ENCODE peak calls at places on chromosomes 1 and 21, in five cellular contexts. One of them, this sample, is unnamed. For H3K4me1 and H3K9me3, the result is how much of the 10 kb centered on the place peaks cover.

GRCh38 chr1:1833916-1834325 is 55.7 kb upstream of the NADK start:
- DNase-seq in colonic mucosa: no peak
- DNase-seq in left lung: no peak
- DNase-seq in A549: no peak
- DNase-seq in heart left ventricle: no peak
- DNase-seq in this sample: peak

GRCh38 chr21:29053656-29054055 is 19.8 kb downstream of the CCT8 start:
- DNase-seq in colonic mucosa: no peak
- DNase-seq in left lung: no peak
- DNase-seq in A549: no peak
- DNase-seq in heart left ventricle: no peak
- DNase-seq in this sample: no peak

GRCh38 chr1:11842154-11843041 is 5.2 kb downstream of the NPPA start:
- DNase-seq in colonic mucosa: peak
- DNase-seq in left lung: no peak
- DNase-seq in A549: no peak
- DNase-seq in heart left ventricle: peak
- DNase-seq in this sample: no peak

GRCh38 chr1:117708323-117709288 is 102.8 kb downstream of the TENT5C start:
- DNase-seq in colonic mucosa: no peak
- DNase-seq in left lung: no peak
- DNase-seq in A549: no peak
- DNase-seq in heart left ventricle: no peak
- DNase-seq in this sample: no peak

GRCh38 chr1:180154003-180154324 is 705 bp upstream of the QSOX1 start:
- DNase-seq in colonic mucosa: no peak
- DNase-seq in left lung: no peak
- DNase-seq in A549: peak
- DNase-seq in heart left ventricle: no peak
- DNase-seq in this sample: no peak

GRCh38 chr1:156126043-156126700 is 11.7 kb downstream of the LMNA start:
- DNase-seq in colonic mucosa: peak
- DNase-seq in left lung: peak
- DNase-seq in A549: peak
- DNase-seq in heart left ventricle: peak
- DNase-seq in this sample: peak

GRCh38 chr1:65613884-65614283 is 178.8 kb upstream of the PDE4B start:
- DNase-seq in colonic mucosa: no peak
- DNase-seq in left lung: no peak
- DNase-seq in A549: no peak
- DNase-seq in heart left ventricle: no peak
- DNase-seq in this sample: no peak

GRCh38 chr1:198201956-198202784 is 45.4 kb downstream of the NEK7 start:
- DNase-seq in colonic mucosa: no peak
- DNase-seq in left lung: no peak
- DNase-seq in A549: no peak
- DNase-seq in heart left ventricle: no peak
- DNase-seq in this sample: no peak

GRCh38 chr1:109761227-109762038 is 2.3 kb downstream of the EPS8L3 start:
- DNase-seq in colonic mucosa: peak
- DNase-seq in left lung: peak
- DNase-seq in A549: no peak
- DNase-seq in heart left ventricle: peak
- DNase-seq in this sample: no peak

DNA sequence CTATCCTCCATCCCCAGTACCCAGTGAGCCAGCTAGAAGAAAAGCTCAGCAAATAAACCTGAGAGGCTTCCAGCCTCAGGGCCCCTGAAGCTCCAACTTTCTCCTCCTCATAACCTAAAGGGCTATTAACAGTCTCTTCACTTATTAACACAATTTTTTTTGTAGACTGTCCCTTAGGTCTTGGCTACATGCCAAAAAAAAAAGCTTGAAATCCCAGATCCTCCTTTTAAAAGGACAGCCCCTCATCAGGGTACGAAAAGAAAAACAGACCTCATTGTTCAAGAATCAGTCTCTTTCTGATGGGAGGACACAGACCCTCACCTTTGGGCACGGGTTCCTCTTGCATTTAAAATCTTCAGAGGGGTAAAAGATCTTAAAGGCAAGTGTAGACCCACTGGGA is 72.8 kb upstream of the CD1D start:
- DNase-seq in colonic mucosa: no peak
- DNase-seq in left lung: no peak
- DNase-seq in A549: no peak
- DNase-seq in heart left ventricle: no peak
- DNase-seq in this sample: no peak
- H3K4me1 ChIP-seq in colonic mucosa: under half
- H3K4me1 ChIP-seq in left lung: under half
- H3K4me1 ChIP-seq in A549: under half
- H3K4me1 ChIP-seq in heart left ventricle: under half
- H3K4me1 ChIP-seq in this sample: under half

GRCh38 chr1:51288578-51288977 is 41.8 kb downstream of the TTC39A start:
- DNase-seq in colonic mucosa: no peak
- DNase-seq in left lung: no peak
- DNase-seq in A549: no peak
- DNase-seq in heart left ventricle: no peak
- DNase-seq in this sample: no peak

GRCh38 chr1:51289676-51290488 is 40.5 kb downstream of the TTC39A start:
- DNase-seq in colonic mucosa: no peak
- DNase-seq in left lung: no peak
- DNase-seq in A549: no peak
- DNase-seq in heart left ventricle: no peak
- DNase-seq in this sample: no peak

GRCh38 chr1:51285055-51285454 is 45.3 kb downstream of the TTC39A start:
- DNase-seq in colonic mucosa: no peak
- DNase-seq in left lung: no peak
- DNase-seq in A549: no peak
- DNase-seq in heart left ventricle: no peak
- DNase-seq in this sample: no peak

GRCh38 chr1:51290489-51290847 is 39.9 kb downstream of the TTC39A start:
- DNase-seq in colonic mucosa: no peak
- DNase-seq in left lung: no peak
- DNase-seq in A549: no peak
- DNase-seq in heart left ventricle: no peak
- DNase-seq in this sample: no peak

DNA sequence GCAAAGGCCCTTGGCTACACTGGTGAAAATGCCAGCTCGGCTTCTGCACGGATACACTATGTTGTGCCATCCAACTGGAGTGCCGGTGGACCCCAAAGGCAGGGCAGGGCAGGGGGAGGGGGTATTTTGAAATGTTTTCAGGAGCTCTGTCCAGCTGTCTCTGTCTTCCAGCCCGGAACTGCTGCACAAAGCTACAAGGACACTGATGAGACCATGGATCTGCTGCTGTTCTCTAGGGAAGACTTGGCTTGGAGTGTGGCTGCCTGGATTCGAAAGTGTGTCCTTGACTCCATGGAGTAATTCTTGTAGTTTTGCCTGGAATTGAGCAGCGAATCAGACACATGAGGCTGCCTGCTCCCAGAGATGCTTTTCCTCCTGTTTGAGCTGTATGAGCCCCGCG is 42.4 kb downstream of the TTC39A start:
- DNase-seq in colonic mucosa: no peak
- DNase-seq in left lung: no peak
- DNase-seq in A549: no peak
- DNase-seq in heart left ventricle: no peak
- DNase-seq in this sample: no peak
- H3K9me3 ChIP-seq in colonic mucosa: under half
- H3K9me3 ChIP-seq in left lung: under half
- H3K9me3 ChIP-seq in A549: under half
- H3K9me3 ChIP-seq in heart left ventricle: under half
- H3K9me3 ChIP-seq in this sample: under half

GRCh38 chr1:61344711-61345110 is 262.4 kb downstream of the NFIA start:
- DNase-seq in colonic mucosa: no peak
- DNase-seq in left lung: no peak
- DNase-seq in A549: no peak
- DNase-seq in heart left ventricle: no peak
- DNase-seq in this sample: no peak
- H3K4me3 ChIP-seq in colonic mucosa: no peak
- H3K4me3 ChIP-seq in left lung: no peak
- H3K4me3 ChIP-seq in A549: no peak
- H3K4me3 ChIP-seq in heart left ventricle: no peak
- H3K4me3 ChIP-seq in this sample: no peak

DNA sequence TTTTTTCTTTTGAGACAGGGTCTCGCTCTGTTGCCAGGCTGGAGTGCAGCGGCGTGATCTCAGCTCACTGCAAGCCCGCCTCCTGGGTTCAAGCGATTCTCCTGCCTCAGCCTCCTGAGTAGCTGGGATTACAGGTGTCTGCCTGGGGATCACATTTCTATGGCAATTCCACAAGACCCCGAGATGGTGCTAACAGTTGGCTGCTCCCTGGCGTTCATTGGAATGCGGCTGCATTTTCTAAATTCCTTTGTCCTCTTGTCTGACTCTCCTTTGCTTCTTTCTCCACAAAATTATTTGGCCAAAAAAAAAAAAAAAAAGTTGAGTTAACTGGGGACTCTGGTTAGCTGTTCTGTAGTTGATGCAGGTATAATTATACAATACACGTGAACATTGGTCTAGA is 176.4 kb downstream of the ETS2 start:
- DNase-seq in colonic mucosa: no peak
- DNase-seq in left lung: no peak
- DNase-seq in A549: no peak
- DNase-seq in heart left ventricle: no peak
- DNase-seq in this sample: no peak
- H3K4me1 ChIP-seq in colonic mucosa: under half
- H3K4me1 ChIP-seq in left lung: under half
- H3K4me1 ChIP-seq in A549: under half
- H3K4me1 ChIP-seq in heart left ventricle: under half
- H3K4me1 ChIP-seq in this sample: under half

GRCh38 chr1:152313319-152313801 is 11.7 kb downstream of the FLG start:
- DNase-seq in colonic mucosa: no peak
- DNase-seq in left lung: no peak
- DNase-seq in A549: no peak
- DNase-seq in heart left ventricle: peak
- DNase-seq in this sample: no peak

GRCh38 chr1:152313970-152314369 is 11.1 kb downstream of the FLG start:
- DNase-seq in colonic mucosa: no peak
- DNase-seq in left lung: no peak
- DNase-seq in A549: no peak
- DNase-seq in heart left ventricle: no peak
- DNase-seq in this sample: no peak

GRCh38 chr1:152309955-152310354 is 15.1 kb downstream of the FLG start:
- DNase-seq in colonic mucosa: no peak
- DNase-seq in left lung: no peak
- DNase-seq in A549: no peak
- DNase-seq in heart left ventricle: no peak
- DNase-seq in this sample: no peak
- H3K9me3 ChIP-seq in colonic mucosa: under half
- H3K9me3 ChIP-seq in left lung: under half
- H3K9me3 ChIP-seq in A549: under half
- H3K9me3 ChIP-seq in heart left ventricle: under half
- H3K9me3 ChIP-seq in this sample: under half

GRCh38 chr1:225651376-225651871 is 1.5 kb downstream of the ENAH start:
- DNase-seq in colonic mucosa: no peak
- DNase-seq in left lung: no peak
- DNase-seq in A549: no peak
- DNase-seq in heart left ventricle: no peak
- DNase-seq in this sample: peak
- H3K4me3 ChIP-seq in colonic mucosa: peak
- H3K4me3 ChIP-seq in left lung: peak
- H3K4me3 ChIP-seq in A549: peak
- H3K4me3 ChIP-seq in heart left ventricle: peak
- H3K4me3 ChIP-seq in this sample: peak